ENCODE peak calls at places on chromosomes 11 and 22, in eight cellular contexts. X is NCI-H2171 treated with DMSO at 0.1 percent for 48 hours; M is H9; H is cardiac fibroblast; N is foreskin keratinocyte; R is mucosa of gallbladder; T is stimulated activated naive CD4-positive, alpha-beta T cell; Z is NCI-H226. B is an unnamed sample.

GRCh38 chr11:19666951-19667350 is 45.7 kb upstream of the NAV2 start:
- DNase-seq in X (peak), T (no peak), Z (no peak), M (no peak), H (no peak), R (no peak), N (no peak), B (no peak)

GRCh38 chr22:47586038-47586437 is 823.6 kb downstream of the TBC1D22A start:
- DNase-seq in N (no peak), H (no peak), Z (no peak), M (no peak), T (no peak), X (peak), R (peak), B (no peak)

GRCh38 chr11:66443602-66444001 is 5.0 kb upstream of the MRPL11 start:
- DNase-seq in R (no peak), N (peak), T (no peak), M (no peak), H (peak), X (no peak), Z (no peak), B (no peak)

GRCh38 chr22:37510046-37510445 is 9.2 kb downstream of the CARD10 start:
- DNase-seq in N (no peak), M (no peak), H (no peak), X (no peak), T (no peak), Z (no peak), R (no peak), B (no peak)

GRCh38 chr11:27770576-27770975 is 70.3 kb upstream of the BDNF start:
- DNase-seq in R (no peak), X (no peak), T (no peak), N (peak), Z (peak), H (peak), M (no peak), B (no peak)

GRCh38 chr11:32643526-32643925 is 59.9 kb downstream of the EIF3M start:
- DNase-seq in N (peak), R (no peak), M (no peak), Z (peak), X (no peak), H (peak), T (no peak), B (no peak)

GRCh38 chr22:27962268-27963191 is 43.5 kb upstream of the PITPNB start:
- DNase-seq in M (no peak), R (no peak), T (no peak), Z (no peak), N (no peak), H (no peak), X (no peak), B (no peak)

GRCh38 chr11:73464347-73464746 is 88.1 kb downstream of the RELT start:
- DNase-seq in H (no peak), Z (no peak), M (no peak), X (no peak), R (no peak), T (no peak), N (no peak), B (no peak)

GRCh38 chr22:40190501-40190900 is 12.8 kb downstream of the TNRC6B start:
- DNase-seq in H (no peak), R (no peak), N (no peak), T (no peak), X (no peak), M (no peak), Z (peak), B (no peak)

GRCh38 chr11:123020968-123021367 is 39.3 kb upstream of the BSX start:
- DNase-seq in T (no peak), M (peak), R (no peak), Z (peak), N (peak), H (peak), X (peak), B (peak)

GRCh38 chr22:37121887-37122591 is 12.5 kb upstream of the TMPRSS6 start:
- DNase-seq in H (peak), X (no peak), Z (peak), M (peak), R (peak), N (peak), T (peak), B (peak)

GRCh38 chr11:94866231-94866827 is 98.2 kb downstream of the AMOTL1 start:
- DNase-seq in N (no peak), R (no peak), Z (no peak), H (no peak), X (no peak), T (no peak), M (no peak), B (no peak)

GRCh38 chr22:24201681-24202590 is 20.6 kb downstream of the SUSD2 start:
- DNase-seq in T (no peak), N (no peak), H (no peak), X (no peak), Z (peak), R (no peak), M (no peak), B (no peak)

GRCh38 chr11:45468265-45468856 is 182.2 kb upstream of the SYT13 start:
- DNase-seq in R (no peak), M (peak), Z (no peak), T (no peak), X (no peak), N (no peak), H (peak), B (no peak)

GRCh38 chr11:133793271-133793848 is 52.0 kb downstream of the SPATA19 start:
- DNase-seq in Z (no peak), H (no peak), R (no peak), N (no peak), X (peak), T (no peak), M (no peak), B (no peak)

GRCh38 chr11:59807047-59807446 is 3.5 kb downstream of the MRPL16 start:
- DNase-seq in X (no peak), T (no peak), R (peak), N (no peak), M (no peak), H (no peak), Z (no peak), B (no peak)

B was measured in CD4-positive, CD25-positive, alpha-beta regulatory T cell.